ENCODE peak calls at places on chromosomes 7 and 10, in four cellular contexts. One of them, this sample, is unnamed.

GRCh38 chr10:132547421-132547861 is 9.9 kb downstream of the INPP5A start:
- DNase-seq in activated naive CD4-positive, alpha-beta T cell: no peak
- DNase-seq in small intestine: no peak
- DNase-seq in astrocyte of the hippocampus: no peak
- DNase-seq in this sample: no peak

GRCh38 chr10:95400789-95401188 is 110.0 kb upstream of the PDLIM1 start:
- DNase-seq in activated naive CD4-positive, alpha-beta T cell: no peak
- DNase-seq in astrocyte of the hippocampus: no peak
- DNase-seq in small intestine: no peak
- DNase-seq in this sample: peak

GRCh38 chr10:8043569-8044306 is 10.8 kb upstream of the GATA3 start:
- DNase-seq in small intestine: no peak
- DNase-seq in activated naive CD4-positive, alpha-beta T cell: no peak
- DNase-seq in astrocyte of the hippocampus: no peak
- DNase-seq in this sample: no peak

GRCh38 chr7:155665957-155666287 is 21.5 kb downstream of the RBM33 start:
- DNase-seq in astrocyte of the hippocampus: peak
- DNase-seq in small intestine: no peak
- DNase-seq in activated naive CD4-positive, alpha-beta T cell: no peak
- DNase-seq in this sample: peak

GRCh38 chr10:97669561-97669960 is 17.5 kb downstream of the AVPI1 start:
- DNase-seq in activated naive CD4-positive, alpha-beta T cell: no peak
- DNase-seq in small intestine: no peak
- DNase-seq in astrocyte of the hippocampus: no peak
- DNase-seq in this sample: no peak

GRCh38 chr10:118960166-118961090 is 69.1 kb upstream of the NANOS1 start:
- DNase-seq in small intestine: no peak
- DNase-seq in astrocyte of the hippocampus: peak
- DNase-seq in activated naive CD4-positive, alpha-beta T cell: no peak
- DNase-seq in this sample: no peak

GRCh38 chr10:114819313-114819712 is 2.3 kb upstream of the FHIP2A start:
- DNase-seq in astrocyte of the hippocampus: no peak
- DNase-seq in small intestine: no peak
- DNase-seq in activated naive CD4-positive, alpha-beta T cell: no peak
- DNase-seq in this sample: no peak

GRCh38 chr7:150910996-150911422 is 58.7 kb downstream of the AOC1 start:
- DNase-seq in activated naive CD4-positive, alpha-beta T cell: no peak
- DNase-seq in astrocyte of the hippocampus: no peak
- DNase-seq in small intestine: no peak
- DNase-seq in this sample: no peak

GRCh38 chr7:31307941-31308340 is 32.6 kb downstream of the NEUROD6 start:
- DNase-seq in astrocyte of the hippocampus: no peak
- DNase-seq in small intestine: no peak
- DNase-seq in activated naive CD4-positive, alpha-beta T cell: no peak
- DNase-seq in this sample: no peak

GRCh38 chr7:108875139-108875538 is 305.5 kb downstream of the DNAJB9 start:
- DNase-seq in activated naive CD4-positive, alpha-beta T cell: no peak
- DNase-seq in small intestine: no peak
- DNase-seq in astrocyte of the hippocampus: peak
- DNase-seq in this sample: peak

GRCh38 chr7:4769753-4770152 is 5.7 kb upstream of the AP5Z1 start:
- DNase-seq in small intestine: no peak
- DNase-seq in activated naive CD4-positive, alpha-beta T cell: no peak
- DNase-seq in astrocyte of the hippocampus: peak
- DNase-seq in this sample: peak

GRCh38 chr7:123237-123636 is 69.1 kb upstream of the FAM20C start:
- DNase-seq in activated naive CD4-positive, alpha-beta T cell: no peak
- DNase-seq in small intestine: no peak
- DNase-seq in astrocyte of the hippocampus: no peak
- DNase-seq in this sample: no peak

GRCh38 chr7:50356212-50356944 is 51.9 kb downstream of the IKZF1 start:
- DNase-seq in astrocyte of the hippocampus: no peak
- DNase-seq in small intestine: no peak
- DNase-seq in activated naive CD4-positive, alpha-beta T cell: no peak
- DNase-seq in this sample: no peak

GRCh38 chr7:27103489-27104226 is 1.2 kb upstream of the HOXA2 start:
- DNase-seq in small intestine: no peak
- DNase-seq in activated naive CD4-positive, alpha-beta T cell: no peak
- DNase-seq in astrocyte of the hippocampus: peak
- DNase-seq in this sample: no peak

GRCh38 chr10:21764790-21765189 is 230.8 kb downstream of the MLLT10 start:
- DNase-seq in activated naive CD4-positive, alpha-beta T cell: no peak
- DNase-seq in small intestine: no peak
- DNase-seq in astrocyte of the hippocampus: no peak
- DNase-seq in this sample: no peak

GRCh38 chr7:140923358-140924006 is 1.2 kb downstream of the BRAF start:
- DNase-seq in astrocyte of the hippocampus: peak
- DNase-seq in activated naive CD4-positive, alpha-beta T cell: no peak
- DNase-seq in small intestine: peak
- DNase-seq in this sample: peak

This sample was measured in renal cortical epithelial cell.